ENCODE peak calls at places on chromosomes 11 and 22, in five cellular contexts. H is SJCRH30; U is CD4-positive, CD25-positive, alpha-beta regulatory T cell; C is psoas muscle; N is colonic mucosa. Q is an unnamed sample.

GRCh38 chr22:30396871-30397655 is at the start of gene SEC14L2:
- DNase-seq in H (peak; percentile 55), U (peak; percentile 28), C (peak; percentile 77), N (peak; percentile 86), Q (no peak)

GRCh38 chr11:125263268-125263790 is 98.8 kb downstream of the PKNOX2 start:
- DNase-seq in H (peak; percentile 99), U (no peak), C (peak; percentile 66), N (peak; percentile 36), Q (peak; percentile 18)

GRCh38 chr22:28329582-28330073 is 350.0 kb downstream of the TTC28 start:
- DNase-seq in H (no peak), U (no peak), C (no peak), N (no peak), Q (no peak)

GRCh38 chr22:16954060-16954403 is 54.0 kb downstream of the GAB4 start:
- DNase-seq in H (no peak), U (no peak), C (no peak), N (no peak), Q (no peak)

GRCh38 chr11:75802022-75802912 is 12.7 kb upstream of the UVRAG start:
- DNase-seq in H (no peak), U (no peak), C (no peak), N (no peak), Q (no peak)

GRCh38 chr22:17786435-17787158 is 12.3 kb upstream of the BID start:
- DNase-seq in H (peak; percentile 79), U (no peak), C (peak; percentile 78), N (no peak), Q (no peak)

GRCh38 chr11:19111809-19112208 is 5.2 kb upstream of the ZDHHC13 start:
- DNase-seq in H (no peak), U (no peak), C (no peak), N (no peak), Q (no peak)

GRCh38 chr11:20609727-20610707 is 10.6 kb downstream of the SLC6A5 start:
- DNase-seq in H (peak; percentile 88), U (peak; percentile 15), C (peak; percentile 67), N (peak; percentile 63), Q (peak; percentile 64)

GRCh38 chr11:83051760-83052671 is 19.7 kb downstream of the RAB30 start:
- DNase-seq in H (peak; percentile 77), U (no peak), C (peak; percentile 45), N (no peak), Q (peak; percentile 92)

GRCh38 chr22:28931844-28932561 is 48.6 kb downstream of the ZNRF3 start:
- DNase-seq in H (no peak), U (no peak), C (no peak), N (no peak), Q (no peak)

GRCh38 chr11:59225017-59225416 is 12.3 kb upstream of the MPEG1 start:
- DNase-seq in H (no peak), U (no peak), C (no peak), N (no peak), Q (no peak)

DNA sequence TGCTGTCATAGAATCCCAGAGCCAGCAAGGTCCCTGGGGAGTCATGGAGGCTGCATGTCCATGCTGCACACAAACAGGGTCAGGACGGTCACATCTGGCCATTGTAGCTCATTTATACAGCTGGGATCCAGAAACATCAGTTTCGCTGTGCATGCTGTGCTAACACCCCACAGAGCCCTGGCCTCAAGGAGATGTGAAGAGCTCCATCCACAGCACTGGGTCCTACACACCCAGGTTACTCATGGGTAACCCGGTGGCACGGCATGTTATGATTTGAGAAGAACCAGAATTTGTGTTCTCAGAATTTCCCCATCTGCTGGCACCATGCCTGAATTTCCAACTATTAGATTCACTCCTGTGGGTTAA is 146.3 kb upstream of the ARHGAP20 start:
- DNase-seq in H (no peak), U (no peak), C (peak; percentile 58), N (peak; percentile 49), Q (no peak)
- H3K27ac ChIP-seq in H (no peak overlapping the region), U (no peak overlapping the region), C (no peak overlapping the region), N (peak overlapping the region; percentile 13), Q (no peak overlapping the region)

GRCh38 chr22:47392729-47393128 is 630.3 kb downstream of the TBC1D22A start:
- DNase-seq in H (no peak), U (no peak), C (no peak), N (no peak), Q (no peak)
- H3K27ac ChIP-seq in H (no peak overlapping the region), U (no peak overlapping the region), C (no peak overlapping the region), N (no peak overlapping the region), Q (no peak overlapping the region)

GRCh38 chr11:62600367-62601113 is 1.1 kb downstream of the MTA2 start:
- DNase-seq in H (no peak), U (no peak), C (no peak), N (no peak), Q (no peak)
- H3K27ac ChIP-seq in H (peak overlapping the region; percentile 83), U (peak overlapping the region; percentile 90), C (peak overlapping the region; percentile 92), N (peak overlapping the region; percentile 99), Q (peak overlapping the region; percentile 62)

GRCh38 chr11:80424012-80424695 is 983.3 kb upstream of the TENM4 start:
- DNase-seq in H (no peak), U (no peak), C (no peak), N (no peak), Q (no peak)
- H3K27ac ChIP-seq in H (no peak overlapping the region), U (no peak overlapping the region), C (no peak overlapping the region), N (no peak overlapping the region), Q (no peak overlapping the region)

DNA sequence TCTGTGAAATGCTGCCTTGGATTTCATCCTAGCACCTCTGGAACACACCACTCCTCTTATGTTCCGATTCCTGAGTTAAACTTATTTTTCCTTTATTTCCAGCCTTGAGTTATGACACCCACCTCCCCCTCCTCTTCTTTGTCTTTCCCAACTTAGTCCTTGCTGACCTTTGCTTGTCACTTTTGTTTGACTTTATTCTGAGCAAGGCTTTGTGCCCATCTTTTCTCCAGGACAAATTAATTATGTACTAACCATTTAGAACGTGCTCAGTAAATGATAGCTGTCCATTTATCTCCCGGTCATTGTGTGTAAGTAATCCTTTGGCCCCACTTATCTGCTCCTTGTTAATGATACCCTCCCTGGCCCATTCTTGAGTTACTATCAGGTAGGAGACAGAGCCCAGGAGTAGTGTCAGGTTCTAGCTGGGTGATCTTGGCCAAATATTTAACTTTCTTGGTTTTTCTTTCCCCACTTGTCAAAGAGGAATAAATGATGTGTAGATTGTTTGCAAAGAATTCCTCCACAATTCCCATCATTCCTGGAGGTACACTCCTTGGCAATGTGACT is 44.2 kb downstream of the EXPH5 start:
- DNase-seq in H (no peak), U (no peak), C (no peak), N (no peak), Q (no peak)
- H3K27ac ChIP-seq in H (no peak overlapping the region), U (no peak overlapping the region), C (no peak overlapping the region), N (no peak overlapping the region), Q (no peak overlapping the region)

GRCh38 chr11:9462172-9462799 is 1.5 kb downstream of the ZNF143 start:
- DNase-seq in H (no peak), U (no peak), C (no peak), N (no peak), Q (peak; percentile 6)
- H3K27ac ChIP-seq in H (peak overlapping the region; percentile 98), U (peak overlapping the region; percentile 98), C (peak overlapping the region; percentile 98), N (peak overlapping the region; percentile 100), Q (peak overlapping the region; percentile 99)

GRCh38 chr22:41117127-41117965 is 25.0 kb downstream of the EP300 start:
- DNase-seq in H (no peak), U (no peak), C (no peak), N (no peak), Q (peak; percentile 7)
- H3K27ac ChIP-seq in H (no peak overlapping the region), U (peak overlapping the region; percentile 8), C (no peak overlapping the region), N (no peak overlapping the region), Q (no peak overlapping the region)